ENCODE peak calls at places on chromosomes 4 and X, in four cellular contexts. U is breast epithelium, O is endothelial cell of umbilical vein, X is natural killer cell. A is an unnamed sample.

GRCh38 chr4:110914791-110915190 is 291.9 kb upstream of the PITX2 start:
- DNase-seq in U (no peak), O (no peak), X (no peak), A (no peak)

GRCh38 chr4:152431287-152431686 is 104.6 kb downstream of the FBXW7 start:
- DNase-seq in U (no peak), O (no peak), X (no peak), A (no peak)

GRCh38 chrX:53395605-53396298 is 26.7 kb downstream of the SMC1A start:
- DNase-seq in U (no peak), O (no peak), X (no peak), A (no peak)

GRCh38 chr4:2251073-2251794 is 9.3 kb upstream of the HAUS3 start:
- DNase-seq in U (no peak), O (no peak), X (no peak), A (no peak)

GRCh38 chr4:41178372-41179085 is 35.8 kb downstream of the APBB2 start:
- DNase-seq in U (no peak), O (peak), X (no peak), A (no peak)

GRCh38 chr4:3640587-3640962 is 108.4 kb upstream of the LRPAP1 start:
- DNase-seq in U (no peak), O (no peak), X (no peak), A (no peak)

GRCh38 chrX:109874548-109874947 is 128.4 kb upstream of the TMEM164 start:
- DNase-seq in U (no peak), O (no peak), X (no peak), A (no peak)

GRCh38 chr4:9704551-9705332 is 76.7 kb upstream of the DRD5 start:
- DNase-seq in U (no peak), O (no peak), X (no peak), A (no peak)

GRCh38 chr4:108058685-108059440 is 69.2 kb downstream of the HADH start:
- DNase-seq in U (no peak), O (no peak), X (no peak), A (no peak)

GRCh38 chrX:47579537-47579936 is 2.7 kb upstream of the TIMP1 start:
- DNase-seq in U (no peak), O (peak), X (no peak), A (no peak)

GRCh38 chr4:47187608-47188007 is 156.2 kb downstream of the GABRB1 start:
- DNase-seq in U (no peak), O (no peak), X (no peak), A (no peak)

GRCh38 chr4:2364654-2365053 is 53.8 kb downstream of the ZFYVE28 start:
- DNase-seq in U (peak), O (no peak), X (peak), A (no peak)

GRCh38 chr4:27123050-27123768 is 262.6 kb downstream of the STIM2 start:
- DNase-seq in U (no peak), O (no peak), X (no peak), A (no peak)

GRCh38 chr4:159252491-159252890 is 149.6 kb downstream of the RAPGEF2 start:
- DNase-seq in U (no peak), O (peak), X (no peak), A (no peak)

GRCh38 chr4:20255823-20256222 is 4.1 kb downstream of the SLIT2 start:
- DNase-seq in U (no peak), O (peak), X (no peak), A (no peak)

GRCh38 chr4:177016541-177017141 is 223.9 kb upstream of the VEGFC start:
- DNase-seq in U (no peak), O (no peak), X (no peak), A (no peak)

GRCh38 chrX:70132877-70133302 is 357 bp upstream of the IGBP1 start:
- DNase-seq in U (no peak), O (no peak), X (no peak), A (no peak)

GRCh38 chr4:169089004-169089403 is 78.9 kb upstream of the CBR4 start:
- DNase-seq in U (no peak), O (no peak), X (no peak), A (no peak)

GRCh38 chrX:137573356-137574101 is 7.6 kb downstream of the ZIC3 start:
- DNase-seq in U (no peak), O (no peak), X (no peak), A (no peak)

GRCh38 chrX:119208401-119209057 is 27.6 kb upstream of the PGRMC1 start:
- DNase-seq in U (no peak), O (no peak), X (no peak), A (no peak)

GRCh38 chrX:51837926-51838325 is 55.5 kb upstream of the MAGED1 start:
- DNase-seq in U (peak), O (peak), X (no peak), A (peak)

GRCh38 chrX:34809096-34809495 is 133.5 kb upstream of the FAM47B start:
- DNase-seq in U (no peak), O (no peak), X (no peak), A (no peak)

GRCh38 chr4:137981277-137981676 is 260.9 kb downstream of the SLC7A11 start:
- DNase-seq in U (no peak), O (no peak), X (no peak), A (no peak)

GRCh38 chr4:29966386-29966785 is 753.8 kb upstream of the PCDH7 start:
- DNase-seq in U (no peak), O (no peak), X (no peak), A (no peak)

GRCh38 chrX:40266490-40267333 is 169.0 kb upstream of the BCOR start:
- DNase-seq in U (peak), O (peak), X (peak), A (peak)

GRCh38 chrX:4670606-4671005 is 957.2 kb upstream of the PRKX start:
- DNase-seq in U (no peak), O (no peak), X (no peak), A (no peak)

GRCh38 chr4:147059064-147059731 is 113.5 kb upstream of the TTC29 start:
- DNase-seq in U (no peak), O (no peak), X (no peak), A (no peak)

GRCh38 chr4:182143822-182144620 is 99.2 kb upstream of the TENM3 start:
- DNase-seq in U (no peak), O (no peak), X (no peak), A (peak)

GRCh38 chr4:149727663-149728062 is 88.0 kb downstream of the IQCM start:
- DNase-seq in U (no peak), O (no peak), X (no peak), A (no peak)

GRCh38 chr4:24070117-24070516 is 180.3 kb upstream of the PPARGC1A start:
- DNase-seq in U (no peak), O (no peak), X (no peak), A (no peak)

GRCh38 chr4:154132406-154132805 is 343.5 kb upstream of the SFRP2 start:
- DNase-seq in U (no peak), O (no peak), X (no peak), A (no peak)

GRCh38 chrX:135931644-135932487 is 38.4 kb downstream of the SAGE1 start:
- DNase-seq in U (no peak), O (peak), X (no peak), A (no peak)

GRCh38 chrX:110407910-110408545 is 49.4 kb downstream of the RTL9 start:
- DNase-seq in U (no peak), O (peak), X (no peak), A (no peak)

GRCh38 chrX:54449929-54450328 is 9.7 kb downstream of the TSR2 start:
- DNase-seq in U (no peak), O (no peak), X (no peak), A (no peak)

GRCh38 chrX:54447461-54447860 is 7.3 kb downstream of the TSR2 start:
- DNase-seq in U (no peak), O (no peak), X (no peak), A (no peak)

GRCh38 chrX:54452920-54453319 is 12.7 kb downstream of the TSR2 start:
- DNase-seq in U (no peak), O (no peak), X (no peak), A (no peak)
- TF ChIP-seq CTCF in U (no peak), O (no peak), X (no peak), A (no peak)

GRCh38 chr4:184471872-184472539 is 2.3 kb downstream of the IRF2 start:
- DNase-seq in U (no peak), O (no peak), X (no peak), A (no peak)
- TF ChIP-seq CTCF in U (no peak), O (no peak), X (no peak), A (no peak)

GRCh38 chr4:38717604-38718003 is 53.6 kb downstream of the KLF3 start:
- DNase-seq in U (no peak), O (peak), X (no peak), A (no peak)
- TF ChIP-seq CTCF in U (no peak), O (no peak), X (no peak), A (no peak)

GRCh38 chr4:6394671-6395081 is 77.7 kb downstream of the PPP2R2C start:
- DNase-seq in U (no peak), O (no peak), X (no peak), A (no peak)
- TF ChIP-seq CTCF in U (no peak), O (no peak), X (no peak), A (no peak)

DNA sequence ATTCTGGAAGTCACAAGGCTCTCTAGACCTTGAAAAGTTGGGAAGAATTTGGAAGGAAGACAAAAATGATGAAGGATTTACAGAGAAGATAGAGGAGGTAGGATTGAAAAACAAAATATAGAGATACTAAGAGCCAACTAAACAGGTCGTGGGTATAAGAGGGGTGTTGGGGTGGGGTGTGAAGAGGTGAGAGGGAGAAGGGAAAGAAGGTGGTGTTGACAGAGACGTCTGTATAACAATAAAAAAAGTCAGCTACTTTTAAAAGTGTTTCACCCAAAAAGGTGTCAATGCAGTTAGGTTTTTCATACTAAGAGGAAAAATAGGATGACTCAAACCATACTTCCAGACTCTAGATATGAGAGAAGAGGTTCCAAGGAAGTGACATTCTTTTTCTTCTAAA is 33.0 kb upstream of the MAP3K15 start:
- DNase-seq in U (no peak), O (no peak), X (no peak), A (no peak)
- TF ChIP-seq CTCF in U (no peak), O (no peak), X (no peak), A (no peak)

GRCh38 chrX:145825896-145826295 is 8.3 kb downstream of the SLITRK2 start:
- DNase-seq in U (no peak), O (no peak), X (no peak), A (no peak)
- TF ChIP-seq CTCF in U (no peak), O (no peak), X (no peak), A (peak)

DNA sequence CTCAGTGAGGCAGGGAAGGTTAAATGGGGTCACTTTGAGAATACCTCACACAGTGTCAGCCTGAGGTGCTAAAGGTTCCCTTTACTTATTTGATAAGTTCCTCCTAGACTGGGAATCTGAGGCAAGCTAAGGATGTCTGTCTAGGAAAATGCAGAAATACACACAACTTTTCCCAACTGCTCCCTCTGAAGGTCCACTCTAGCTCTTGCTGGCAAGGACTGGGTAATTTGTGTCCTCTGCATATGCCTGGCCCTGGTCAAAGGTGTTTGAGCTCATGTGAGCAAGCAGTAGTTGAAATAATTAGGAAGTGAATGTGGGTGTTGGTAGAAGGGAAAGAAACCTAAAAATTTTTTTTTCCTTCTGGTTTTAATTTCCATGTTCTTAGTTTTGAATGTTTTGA is 21.3 kb downstream of the TXLNG start:
- DNase-seq in U (no peak), O (peak), X (no peak), A (no peak)
- TF ChIP-seq CTCF in U (no peak), O (peak), X (no peak), A (no peak)